ENCODE peak calls at places on chromosomes 5 and 9, in ten cellular contexts. P is AG09309, R is BJ, K is adrenal gland, T is sigmoid colon, I is upper lobe of right lung, D is foreskin fibroblast, L is WERI-Rb-1, G is brain microvascular endothelial cell, O is kidney. Z is an unnamed sample.
A peak's percentile ranks its signal among the peaks of the same experiment; 100 is the strongest.

GRCh38 chr5:28542968-28543367 is 1504.6 kb upstream of the CDH9 start:
- DNase-seq in P (no peak), R (no peak), K (no peak), T (no peak), I (no peak), D (peak; percentile 0), L (no peak), G (peak; percentile 92), O (no peak), Z (peak; percentile 5)

GRCh38 chr5:38755171-38755570 is 90.6 kb upstream of the OSMR start:
- DNase-seq in P (peak; percentile 28), R (no peak), K (no peak), T (no peak), I (no peak), D (peak; percentile 91), L (no peak), G (peak; percentile 72), O (no peak), Z (peak; percentile 36)

GRCh38 chr9:133932176-133932575 is 59.9 kb downstream of the VAV2 start:
- DNase-seq in P (no peak), R (no peak), K (no peak), T (no peak), I (no peak), D (no peak), L (no peak), G (no peak), O (no peak), Z (peak; percentile 56)

GRCh38 chr5:122219767-122220166 is 90.4 kb downstream of the ZNF474 start:
- DNase-seq in P (no peak), R (no peak), K (no peak), T (no peak), I (no peak), D (no peak), L (no peak), G (no peak), O (no peak), Z (no peak)

GRCh38 chr9:115715656-115716055 is 437.9 kb upstream of the PAPPA start:
- DNase-seq in P (no peak), R (no peak), K (no peak), T (no peak), I (no peak), D (peak; percentile 41), L (no peak), G (no peak), O (no peak), Z (no peak)

GRCh38 chr5:36607838-36608783 is 1.7 kb downstream of the SLC1A3 start:
- DNase-seq in P (peak; percentile 45), R (no peak), K (peak; percentile 26), T (no peak), I (no peak), D (peak; percentile 71), L (no peak), G (peak; percentile 34), O (no peak), Z (peak; percentile 74)

GRCh38 chr5:165940541-165940940 is 2350.9 kb upstream of the WWC1 start:
- DNase-seq in P (no peak), R (no peak), K (no peak), T (no peak), I (no peak), D (no peak), L (no peak), G (no peak), O (no peak), Z (no peak)

GRCh38 chr5:128538249-128539037 is 398 bp upstream of the FBN2 start:
- DNase-seq in P (peak; percentile 61), R (peak; percentile 50), K (peak; percentile 90), T (peak; percentile 73), I (peak; percentile 73), D (peak; percentile 97), L (peak; percentile 24), G (peak; percentile 78), O (peak; percentile 74), Z (peak; percentile 96)

GRCh38 chr5:172528440-172528839 is 74.1 kb upstream of the SH3PXD2B start:
- DNase-seq in P (no peak), R (peak; percentile 53), K (no peak), T (no peak), I (no peak), D (no peak), L (no peak), G (no peak), O (no peak), Z (no peak)

GRCh38 chr5:146956217-146956616 is 77.7 kb upstream of the PPP2R2B start:
- DNase-seq in P (no peak), R (no peak), K (no peak), T (no peak), I (no peak), D (no peak), L (no peak), G (no peak), O (no peak), Z (no peak)

GRCh38 chr5:59755476-59755875 is 138.1 kb downstream of the PDE4D start:
- DNase-seq in P (no peak), R (no peak), K (no peak), T (no peak), I (no peak), D (no peak), L (no peak), G (no peak), O (no peak), Z (no peak)

GRCh38 chr9:130328349-130328801 is 62.8 kb downstream of the HMCN2 start:
- DNase-seq in P (peak; percentile 11), R (no peak), K (peak; percentile 31), T (peak; percentile 94), I (peak; percentile 62), D (peak; percentile 52), L (no peak), G (no peak), O (peak; percentile 94), Z (peak; percentile 93)

GRCh38 chr5:174272671-174273070 is 227.2 kb downstream of the NSG2 start:
- DNase-seq in P (no peak), R (no peak), K (no peak), T (no peak), I (no peak), D (no peak), L (no peak), G (no peak), O (no peak), Z (no peak)
- H3K4me3 ChIP-seq in P (no peak overlapping the region), R (no peak overlapping the region), K (no peak overlapping the region), T (no peak overlapping the region), I (no peak overlapping the region), D (no peak overlapping the region), L (no peak overlapping the region), G (no peak overlapping the region), O (no peak overlapping the region), Z (no peak overlapping the region)

GRCh38 chr9:35792044-35792813 is 838 bp downstream of the NPR2 start:
- DNase-seq in P (no peak), R (no peak), K (no peak), T (no peak), I (no peak), D (no peak), L (no peak), G (no peak), O (no peak), Z (no peak)
- TF ChIP-seq CTCF in P (no peak), R (no peak), K (no peak), T (no peak), I (no peak), D (no peak), L (no peak), G (no peak), O (no peak), Z (no peak)

GRCh38 chr9:94639996-94640376 is 668 bp upstream of the FBP1 start:
- DNase-seq in P (no peak), R (no peak), K (no peak), T (no peak), I (no peak), D (no peak), L (no peak), G (no peak), O (no peak), Z (no peak)
- H3K4me3 ChIP-seq in P (no peak overlapping the region), R (peak overlapping the region; percentile 42), K (no peak overlapping the region), T (peak overlapping the region; percentile 49), I (peak overlapping the region; percentile 63), D (no peak overlapping the region), L (no peak overlapping the region), G (no peak overlapping the region), O (peak overlapping the region; percentile 80), Z (peak overlapping the region; percentile 55)

DNA sequence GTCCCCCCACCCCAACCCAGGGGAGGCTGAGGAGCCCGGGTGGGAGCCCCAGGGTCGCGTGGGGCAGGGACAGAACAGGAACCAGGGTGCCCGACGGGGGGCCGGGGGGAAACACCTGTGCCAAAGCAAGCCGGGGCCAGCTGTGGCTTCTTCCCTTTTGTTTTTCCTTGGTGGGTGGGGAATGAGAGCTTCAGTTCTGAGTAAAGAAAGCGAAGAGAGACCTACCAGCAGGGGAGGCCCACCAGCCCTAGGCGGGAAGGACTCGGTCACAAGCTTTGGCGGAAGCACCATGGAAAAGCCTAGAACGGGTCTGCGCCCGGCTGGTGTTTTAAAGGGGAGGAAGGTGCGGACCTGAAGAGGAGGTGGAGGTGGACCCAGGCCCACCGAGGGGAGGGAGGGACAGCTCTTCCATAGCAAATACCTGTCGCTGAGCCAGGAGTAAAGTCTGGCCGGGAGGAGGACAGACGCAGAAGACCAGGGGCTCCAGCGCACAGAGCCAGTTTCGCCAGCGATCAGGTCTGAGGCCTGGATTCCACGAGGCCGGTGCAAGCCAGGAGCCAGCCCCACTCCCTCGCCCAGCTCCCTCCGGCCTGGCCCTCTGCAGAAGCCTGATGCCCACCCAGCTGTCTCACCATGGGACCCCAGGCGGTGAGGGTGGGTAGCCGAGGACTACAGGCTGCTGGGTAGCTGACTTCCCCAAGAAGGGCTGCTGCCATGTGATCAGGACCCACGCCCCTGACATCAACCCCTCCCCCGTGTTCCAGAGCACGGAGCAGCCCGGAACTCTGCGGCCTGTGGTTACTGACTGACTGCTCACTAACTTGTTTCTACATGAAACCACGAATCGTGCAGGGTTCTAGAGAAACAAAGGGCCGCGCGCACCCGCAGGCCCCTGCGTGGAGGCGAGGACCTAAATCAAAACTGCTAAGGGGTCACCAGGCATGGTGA is 849 bp upstream of the MGAT1 start:
- DNase-seq in P (no peak), R (no peak), K (peak; percentile 66), T (peak; percentile 82), I (peak; percentile 91), D (peak; percentile 50), L (no peak), G (no peak), O (peak; percentile 91), Z (peak; percentile 46)
- TF ChIP-seq CTCF in P (no peak), R (no peak), K (no peak), T (no peak), I (peak; percentile 16), D (no peak), L (no peak), G (peak; percentile 36), O (no peak), Z (peak; percentile 28)

GRCh38 chr5:167358868-167359492 is 932.5 kb upstream of the WWC1 start:
- DNase-seq in P (no peak), R (no peak), K (no peak), T (no peak), I (no peak), D (no peak), L (no peak), G (no peak), O (no peak), Z (no peak)
- H3K4me3 ChIP-seq in P (no peak overlapping the region), R (no peak overlapping the region), K (no peak overlapping the region), T (no peak overlapping the region), I (no peak overlapping the region), D (no peak overlapping the region), L (no peak overlapping the region), G (no peak overlapping the region), O (no peak overlapping the region), Z (no peak overlapping the region)